ENCODE peak calls at places on chromosomes 4 and X, in seven cellular contexts. Z, L, R, U, D, Q and T are unnamed samples.

GRCh38 chr4:7435411-7436095 is 823 bp upstream of the PSAPL1 start:
- DNase-seq in Z (no peak), L (no peak), R (no peak), U (no peak), D (no peak), Q (no peak), T (no peak)

GRCh38 chrX:22467571-22467970 is 194.9 kb downstream of the CBLL2 start:
- DNase-seq in Z (no peak), L (no peak), R (no peak), U (no peak), D (no peak), Q (no peak), T (no peak)

GRCh38 chr4:40200881-40201797 is 4.3 kb downstream of the RHOH start:
- DNase-seq in Z (no peak), L (no peak), R (peak; percentile 42), U (no peak), D (peak; percentile 52), Q (no peak), T (peak; percentile 38)

GRCh38 chr4:121789960-121790829 is 10.9 kb upstream of the EXOSC9 start:
- DNase-seq in Z (no peak), L (no peak), R (no peak), U (no peak), D (peak; percentile 88), Q (no peak), T (no peak)

GRCh38 chr4:6914448-6914847 is 4.8 kb downstream of the TBC1D14 start:
- DNase-seq in Z (peak; percentile 43), L (no peak), R (no peak), U (no peak), D (no peak), Q (no peak), T (no peak)

GRCh38 chrX:68995780-68996551 is 167.1 kb downstream of the EFNB1 start:
- DNase-seq in Z (peak; percentile 73), L (no peak), R (no peak), U (peak; percentile 3), D (peak; percentile 70), Q (no peak), T (no peak)

GRCh38 chr4:118344801-118345200 is 8.0 kb downstream of the PRSS12 start:
- DNase-seq in Z (no peak), L (no peak), R (no peak), U (no peak), D (no peak), Q (no peak), T (no peak)

GRCh38 chrX:23786268-23786815 is 3.4 kb downstream of the SAT1 start:
- DNase-seq in Z (no peak), L (no peak), R (no peak), U (no peak), D (peak; percentile 49), Q (no peak), T (no peak)

GRCh38 chr4:187992971-187993370 is 2.6 kb upstream of the ZFP42 start:
- DNase-seq in Z (no peak), L (no peak), R (no peak), U (no peak), D (no peak), Q (no peak), T (no peak)

GRCh38 chr4:185232370-185232769 is 23.0 kb downstream of the SNX25 start:
- DNase-seq in Z (no peak), L (no peak), R (no peak), U (no peak), D (peak; percentile 62), Q (no peak), T (no peak)

GRCh38 chr4:173391691-173392090 is 7.2 kb downstream of the SCRG1 start:
- DNase-seq in Z (no peak), L (no peak), R (no peak), U (no peak), D (no peak), Q (no peak), T (no peak)

GRCh38 chrX:124307253-124307907 is 25.1 kb upstream of the TEX13D start:
- DNase-seq in Z (no peak), L (no peak), R (no peak), U (no peak), D (no peak), Q (no peak), T (no peak)

GRCh38 chr4:78534286-78534955 is 17.1 kb upstream of the ANXA3 start:
- DNase-seq in Z (no peak), L (no peak), R (no peak), U (no peak), D (no peak), Q (no peak), T (no peak)

GRCh38 chr4:111943796-111944203 is 201.5 kb upstream of the FAM241A start:
- DNase-seq in Z (no peak), L (no peak), R (no peak), U (peak; percentile 78), D (peak; percentile 59), Q (peak; percentile 1), T (no peak)

GRCh38 chrX:47218280-47218919 is at the start of gene CDK16:
- DNase-seq in Z (peak; percentile 90), L (peak; percentile 87), R (peak; percentile 44), U (peak; percentile 87), D (peak; percentile 83), Q (peak; percentile 82), T (peak; percentile 63)

GRCh38 chrX:1477801-1478458 is 25.2 kb upstream of the ASMTL start:
- DNase-seq in Z (no peak), L (no peak), R (no peak), U (no peak), D (no peak), Q (no peak), T (no peak)

GRCh38 chr4:54954656-54955388 is 170.6 kb downstream of the KDR start:
- DNase-seq in Z (no peak), L (no peak), R (no peak), U (no peak), D (no peak), Q (no peak), T (no peak)

GRCh38 chr4:184644553-184645307 is 4.5 kb downstream of the CASP3 start:
- DNase-seq in Z (no peak), L (no peak), R (no peak), U (no peak), D (peak; percentile 14), Q (no peak), T (no peak)

GRCh38 chrX:18698762-18699650 is 8.4 kb upstream of the PPEF1 start:
- DNase-seq in Z (no peak), L (no peak), R (no peak), U (no peak), D (peak; percentile 10), Q (no peak), T (no peak)

GRCh38 chrX:8140986-8141385 is 30.1 kb downstream of the VCX2 start:
- DNase-seq in Z (no peak), L (no peak), R (no peak), U (no peak), D (no peak), Q (no peak), T (no peak)

GRCh38 chr4:110621328-110621812 is 1.5 kb downstream of the PITX2 start:
- DNase-seq in Z (no peak), L (no peak), R (no peak), U (no peak), D (no peak), Q (no peak), T (no peak)

GRCh38 chr4:152738812-152739211 is 40.7 kb downstream of the TIGD4 start:
- DNase-seq in Z (no peak), L (no peak), R (no peak), U (no peak), D (peak; percentile 18), Q (no peak), T (no peak)

GRCh38 chrX:48573690-48574269 is 504 bp upstream of the RBM3 start:
- DNase-seq in Z (peak; percentile 64), L (no peak), R (peak; percentile 77), U (peak; percentile 58), D (no peak), Q (no peak), T (no peak)

GRCh38 chr4:85898236-85898635 is 423.3 kb downstream of the ARHGAP24 start:
- DNase-seq in Z (no peak), L (no peak), R (no peak), U (no peak), D (no peak), Q (no peak), T (no peak)

GRCh38 chrX:151505796-151506195 is 57.7 kb upstream of the PASD1 start:
- DNase-seq in Z (no peak), L (no peak), R (peak; percentile 1), U (peak; percentile 42), D (peak; percentile 11), Q (no peak), T (no peak)

GRCh38 chr4:53118676-53119075 is 247.2 kb downstream of the SCFD2 start:
- DNase-seq in Z (no peak), L (no peak), R (no peak), U (no peak), D (no peak), Q (no peak), T (no peak)

GRCh38 chr4:74934016-74934821 is 1.3 kb downstream of the PARM1 start:
- DNase-seq in Z (peak; percentile 69), L (no peak), R (peak; percentile 43), U (peak; percentile 33), D (peak; percentile 21), Q (no peak), T (peak; percentile 25)

GRCh38 chrX:36583674-36584073 is 424.5 kb upstream of the FAM47C start:
- DNase-seq in Z (no peak), L (no peak), R (no peak), U (no peak), D (no peak), Q (no peak), T (no peak)

GRCh38 chrX:113470166-113470565 is 629.5 kb upstream of the AMOT start:
- DNase-seq in Z (no peak), L (no peak), R (no peak), U (no peak), D (no peak), Q (no peak), T (no peak)

GRCh38 chr4:7736436-7737267 is 203.0 kb downstream of the AFAP1 start:
- DNase-seq in Z (peak; percentile 32), L (no peak), R (no peak), U (no peak), D (no peak), Q (no peak), T (no peak)

GRCh38 chr4:88822034-88822433 is 124.4 kb upstream of the NAP1L5 start:
- DNase-seq in Z (no peak), L (no peak), R (no peak), U (no peak), D (no peak), Q (no peak), T (no peak)

GRCh38 chr4:86185659-86186058 is 174.2 kb downstream of the MAPK10 start:
- DNase-seq in Z (no peak), L (no peak), R (no peak), U (no peak), D (no peak), Q (no peak), T (no peak)

GRCh38 chrX:80755174-80755573 is 54.5 kb downstream of the BRWD3 start:
- DNase-seq in Z (no peak), L (no peak), R (no peak), U (no peak), D (no peak), Q (no peak), T (no peak)

GRCh38 chr4:43316813-43317212 is 424.3 kb downstream of the GRXCR1 start:
- DNase-seq in Z (no peak), L (no peak), R (no peak), U (no peak), D (peak; percentile 82), Q (no peak), T (no peak)

GRCh38 chr4:138838251-138838650 is 177.3 kb upstream of the NOCT start:
- DNase-seq in Z (no peak), L (no peak), R (no peak), U (no peak), D (no peak), Q (no peak), T (no peak)